ENCODE peak calls at places on chromosomes 16 and 17, in nine cellular contexts. J is GM23248; V is CD4-positive, alpha-beta T cell; W is pancreas; G is neural progenitor cell; L is Panc1; Z is CD8-positive, alpha-beta memory T cell; T is lower lobe of right lung; U is psoas muscle. N is an unnamed sample.

GRCh38 chr16:24993722-24994686 is 21.2 kb downstream of the ARHGAP17 start:
- DNase-seq in J (peak; percentile 96), V (no peak), W (no peak), G (no peak), L (peak; percentile 85), Z (no peak), T (no peak), U (no peak), N (no peak)

GRCh38 chr17:73309727-73310555 is 1.9 kb downstream of the CDC42EP4 start:
- DNase-seq in J (peak; percentile 58), V (no peak), W (peak; percentile 83), G (peak; percentile 84), L (no peak), Z (no peak), T (no peak), U (no peak), N (no peak)

GRCh38 chr16:85901760-85902365 is 2.9 kb downstream of the IRF8 start:
- DNase-seq in J (no peak), V (no peak), W (no peak), G (no peak), L (no peak), Z (no peak), T (no peak), U (no peak), N (no peak)

GRCh38 chr16:10729649-10730048 is 14.0 kb upstream of the NUBP1 start:
- DNase-seq in J (peak; percentile 67), V (no peak), W (no peak), G (peak; percentile 16), L (no peak), Z (no peak), T (no peak), U (peak; percentile 73), N (no peak)

GRCh38 chr16:1964046-1964505 is 550 bp downstream of the RPS2 start:
- DNase-seq in J (peak; percentile 58), V (peak; percentile 48), W (peak; percentile 76), G (peak; percentile 56), L (no peak), Z (peak; percentile 24), T (no peak), U (no peak), N (peak; percentile 54)

GRCh38 chr16:12271006-12271405 is 294.5 kb downstream of the SNX29 start:
- DNase-seq in J (peak; percentile 52), V (no peak), W (no peak), G (peak; percentile 75), L (no peak), Z (no peak), T (no peak), U (no peak), N (no peak)

GRCh38 chr16:87723224-87723619 is 42.6 kb downstream of the KLHDC4 start:
- DNase-seq in J (peak; percentile 79), V (no peak), W (no peak), G (no peak), L (no peak), Z (no peak), T (no peak), U (peak; percentile 68), N (no peak)

GRCh38 chr16:50303041-50303604 is 36.8 kb downstream of the ADCY7 start:
- DNase-seq in J (no peak), V (no peak), W (no peak), G (no peak), L (no peak), Z (no peak), T (no peak), U (no peak), N (no peak)

GRCh38 chr17:67477687-67478086 is 100.6 kb downstream of the PITPNC1 start:
- DNase-seq in J (peak; percentile 85), V (peak; percentile 26), W (no peak), G (no peak), L (no peak), Z (peak; percentile 14), T (no peak), U (no peak), N (no peak)

GRCh38 chr17:66507103-66507923 is 204.9 kb downstream of the PRKCA start:
- DNase-seq in J (peak; percentile 91), V (no peak), W (no peak), G (no peak), L (no peak), Z (no peak), T (no peak), U (no peak), N (no peak)

GRCh38 chr17:47358652-47359051 is 34.9 kb downstream of the EFCAB13 start:
- DNase-seq in J (no peak), V (no peak), W (no peak), G (no peak), L (no peak), Z (no peak), T (no peak), U (no peak), N (no peak)

GRCh38 chr17:6145946-6146345 is 75.8 kb downstream of the WSCD1 start:
- DNase-seq in J (no peak), V (no peak), W (no peak), G (no peak), L (no peak), Z (no peak), T (no peak), U (no peak), N (no peak)

GRCh38 chr16:46688101-46688656 is 799 bp downstream of the VPS35 start:
- DNase-seq in J (no peak), V (no peak), W (no peak), G (no peak), L (no peak), Z (no peak), T (peak; percentile 76), U (peak; percentile 55), N (no peak)

GRCh38 chr16:10120953-10121352 is 61.3 kb downstream of the GRIN2A start:
- DNase-seq in J (no peak), V (no peak), W (no peak), G (no peak), L (no peak), Z (no peak), T (no peak), U (no peak), N (no peak)

GRCh38 chr16:88526906-88527185 is 43.4 kb upstream of the ZC3H18 start:
- DNase-seq in J (no peak), V (no peak), W (peak; percentile 69), G (no peak), L (no peak), Z (no peak), T (no peak), U (peak; percentile 69), N (no peak)

GRCh38 chr16:87741700-87742415 is 23.9 kb downstream of the KLHDC4 start:
- DNase-seq in J (no peak), V (no peak), W (no peak), G (no peak), L (no peak), Z (no peak), T (no peak), U (no peak), N (no peak)

GRCh38 chr17:79612468-79613194 is 1.8 kb upstream of the RBFOX3 start:
- DNase-seq in J (peak; percentile 58), V (peak; percentile 16), W (peak; percentile 68), G (peak; percentile 92), L (no peak), Z (peak; percentile 5), T (no peak), U (no peak), N (peak; percentile 12)

GRCh38 chr17:8056232-8056975 is 17.5 kb downstream of the ALOX15B start:
- DNase-seq in J (peak; percentile 66), V (no peak), W (no peak), G (no peak), L (no peak), Z (no peak), T (peak; percentile 81), U (no peak), N (no peak)

GRCh38 chr16:86051376-86052114 is 152.6 kb downstream of the IRF8 start:
- DNase-seq in J (peak; percentile 23), V (no peak), W (peak; percentile 43), G (no peak), L (no peak), Z (no peak), T (no peak), U (no peak), N (no peak)

GRCh38 chr16:5852151-5852550 is 754.6 kb upstream of the EEF2KMT start:
- DNase-seq in J (no peak), V (no peak), W (no peak), G (no peak), L (no peak), Z (no peak), T (no peak), U (no peak), N (no peak)
- H3K27ac ChIP-seq in J (no peak overlapping the region), V (no peak overlapping the region), W (no peak overlapping the region), G (no peak overlapping the region), L (no peak overlapping the region), Z (no peak overlapping the region), T (no peak overlapping the region), U (no peak overlapping the region), N (no peak overlapping the region)

GRCh38 chr17:48734328-48735056 is 5.9 kb upstream of the HOXB13 start:
- DNase-seq in J (no peak), V (no peak), W (no peak), G (no peak), L (no peak), Z (no peak), T (no peak), U (no peak), N (no peak)
- H3K27me3 ChIP-seq in J (peaks cover 98% of the 10 kb centered on the region), V (peaks cover 96% of the 10 kb centered on the region), W (peaks cover 26% of the 10 kb centered on the region), G (peaks cover 100% of the 10 kb centered on the region), L (no peaks in the 10 kb centered on the region), Z (peaks cover 91% of the 10 kb centered on the region), T (peaks cover 97% of the 10 kb centered on the region), U (peaks cover 46% of the 10 kb centered on the region), N (peaks cover 74% of the 10 kb centered on the region)

GRCh38 chr16:22375963-22376640 is 1.7 kb upstream of the CDR2 start:
- DNase-seq in J (no peak), V (no peak), W (no peak), G (no peak), L (no peak), Z (no peak), T (no peak), U (no peak), N (no peak)

GRCh38 chr16:22375117-22375962 is 921 bp upstream of the CDR2 start:
- DNase-seq in J (peak; percentile 15), V (no peak), W (no peak), G (peak; percentile 34), L (no peak), Z (no peak), T (no peak), U (no peak), N (no peak)

GRCh38 chr16:22373662-22374310 is 633 bp downstream of the CDR2 start:
- DNase-seq in J (peak; percentile 79), V (peak; percentile 38), W (peak; percentile 87), G (peak; percentile 77), L (no peak), Z (peak; percentile 18), T (peak; percentile 67), U (peak; percentile 73), N (peak; percentile 43)

GRCh38 chr16:22372882-22373661 is 1.3 kb downstream of the CDR2 start:
- DNase-seq in J (peak; percentile 55), V (no peak), W (no peak), G (peak; percentile 25), L (no peak), Z (no peak), T (no peak), U (no peak), N (no peak)

GRCh38 chr16:22374311-22375116 is at the start of gene CDR2:
- DNase-seq in J (peak; percentile 100), V (peak; percentile 96), W (peak; percentile 100), G (peak; percentile 99), L (peak; percentile 73), Z (peak; percentile 98), T (peak; percentile 97), U (peak; percentile 99), N (peak; percentile 98)
- H3K27ac ChIP-seq in J (peak within 1 kb of the TSS; percentile 97), V (peak within 1 kb of the TSS; percentile 83), W (peak within 1 kb of the TSS; percentile 79), G (peak within 1 kb of the TSS; percentile 5), L (peak within 1 kb of the TSS; percentile 87), Z (peak within 1 kb of the TSS; percentile 81), T (peak within 1 kb of the TSS; percentile 85), U (peak within 1 kb of the TSS; percentile 77), N (peak within 1 kb of the TSS; percentile 78)

GRCh38 chr16:26133401-26133800 is 441.6 kb downstream of the HS3ST4 start:
- DNase-seq in J (no peak), V (no peak), W (no peak), G (no peak), L (no peak), Z (no peak), T (no peak), U (no peak), N (no peak)
- H3K27me3 ChIP-seq in J (no peaks in the 10 kb centered on the region), V (peaks cover 5% of the 10 kb centered on the region), W (peaks cover 4% of the 10 kb centered on the region), G (no peaks in the 10 kb centered on the region), L (no peaks in the 10 kb centered on the region), Z (no peaks in the 10 kb centered on the region), T (no peaks in the 10 kb centered on the region), U (peaks cover 3% of the 10 kb centered on the region), N (peaks cover under 1% of the 10 kb centered on the region)